ENCODE peak calls at places on chromosomes 11 and 22, in nine cellular contexts. A is hepatocyte, L is heart left ventricle, G is GM13977, O is colonic mucosa, H is thoracic aorta, K is right lobe of liver, D is brain microvascular endothelial cell, R is mammary epithelial cell. X is an unnamed sample.

GRCh38 chr11:111764621-111765020 is 1.6 kb downstream of the PPP2R1B start:
- DNase-seq in H (no peak), D (no peak), K (no peak), R (peak), L (no peak), A (no peak), G (no peak), O (no peak), X (no peak)

GRCh38 chr11:1131033-1131911 is 26.5 kb upstream of the MUC5AC start:
- DNase-seq in H (no peak), O (no peak), A (no peak), L (no peak), D (no peak), R (no peak), K (peak), G (no peak), X (no peak)

GRCh38 chr11:93361435-93361834 is 30.9 kb downstream of the DEUP1 start:
- DNase-seq in L (no peak), D (no peak), H (no peak), K (no peak), A (no peak), O (no peak), G (no peak), R (no peak), X (no peak)

GRCh38 chr11:45901646-45902045 is 5.4 kb downstream of the FREY1 start:
- DNase-seq in H (no peak), R (no peak), L (no peak), K (no peak), A (no peak), G (no peak), D (no peak), O (no peak), X (no peak)

GRCh38 chr22:32996702-32997101 is 61.5 kb downstream of the SYN3 start:
- DNase-seq in G (no peak), H (peak), A (peak), R (peak), L (peak), D (no peak), K (no peak), O (no peak), X (no peak)

GRCh38 chr11:108609681-108610080 is 16.1 kb upstream of the EXPH5 start:
- DNase-seq in R (peak), A (no peak), K (no peak), D (peak), L (no peak), H (no peak), O (no peak), G (no peak), X (no peak)

GRCh38 chr11:132084433-132084832 is 714.0 kb downstream of the NTM start:
- DNase-seq in A (no peak), R (no peak), D (no peak), K (no peak), O (no peak), G (no peak), H (no peak), L (no peak), X (no peak)

GRCh38 chr22:38080847-38081635 is 2.9 kb downstream of the SLC16A8 start:
- DNase-seq in D (no peak), L (no peak), A (peak), H (no peak), K (peak), R (no peak), G (no peak), O (peak), X (no peak)

GRCh38 chr22:36015806-36016519 is 12.7 kb downstream of the RBFOX2 start:
- DNase-seq in G (no peak), L (no peak), H (no peak), A (no peak), D (no peak), K (no peak), R (no peak), O (no peak), X (no peak)

GRCh38 chr11:101014600-101015242 is 114.9 kb downstream of the PGR start:
- DNase-seq in A (no peak), K (no peak), O (no peak), D (no peak), L (no peak), G (no peak), R (no peak), H (no peak), X (no peak)

GRCh38 chr11:95715777-95716241 is 73.8 kb downstream of the FAM76B start:
- DNase-seq in L (no peak), D (peak), A (no peak), G (no peak), H (no peak), R (peak), O (no peak), K (no peak), X (no peak)

GRCh38 chr11:116086426-116086825 is 582.2 kb upstream of the CADM1 start:
- DNase-seq in D (no peak), A (no peak), R (no peak), H (no peak), L (no peak), K (no peak), G (no peak), O (no peak), X (no peak)

GRCh38 chr11:103959279-103959930 is 77.0 kb upstream of the DDI1 start:
- DNase-seq in G (peak), R (no peak), A (no peak), D (peak), O (no peak), K (no peak), H (no peak), L (no peak), X (no peak)

GRCh38 chr11:130653838-130654601 is 205.6 kb downstream of the ADAMTS15 start:
- DNase-seq in K (peak), D (no peak), G (no peak), O (peak), L (peak), R (no peak), A (no peak), H (peak), X (no peak)

GRCh38 chr22:38758276-38758945 is 2.6 kb upstream of the SUN2 start:
- DNase-seq in D (no peak), R (no peak), A (no peak), L (no peak), K (no peak), G (peak), H (no peak), O (no peak), X (no peak)

GRCh38 chr11:68402355-68403031 is 58.1 kb upstream of the PPP6R3 start:
- DNase-seq in L (no peak), H (no peak), O (no peak), G (no peak), A (no peak), K (peak), D (no peak), R (no peak), X (no peak)
- TF ChIP-seq CTCF in L (no peak), H (no peak), O (no peak), G (peak), A (no peak), K (no peak), D (no peak), R (no peak), X (no peak)

GRCh38 chr11:59281177-59281576 is 68.5 kb upstream of the MPEG1 start:
- DNase-seq in O (no peak), H (no peak), L (no peak), K (no peak), A (no peak), G (no peak), R (no peak), D (no peak), X (no peak)
- TF ChIP-seq CTCF in O (no peak), H (no peak), L (no peak), K (no peak), A (no peak), G (no peak), R (no peak), D (no peak), X (peak)

DNA sequence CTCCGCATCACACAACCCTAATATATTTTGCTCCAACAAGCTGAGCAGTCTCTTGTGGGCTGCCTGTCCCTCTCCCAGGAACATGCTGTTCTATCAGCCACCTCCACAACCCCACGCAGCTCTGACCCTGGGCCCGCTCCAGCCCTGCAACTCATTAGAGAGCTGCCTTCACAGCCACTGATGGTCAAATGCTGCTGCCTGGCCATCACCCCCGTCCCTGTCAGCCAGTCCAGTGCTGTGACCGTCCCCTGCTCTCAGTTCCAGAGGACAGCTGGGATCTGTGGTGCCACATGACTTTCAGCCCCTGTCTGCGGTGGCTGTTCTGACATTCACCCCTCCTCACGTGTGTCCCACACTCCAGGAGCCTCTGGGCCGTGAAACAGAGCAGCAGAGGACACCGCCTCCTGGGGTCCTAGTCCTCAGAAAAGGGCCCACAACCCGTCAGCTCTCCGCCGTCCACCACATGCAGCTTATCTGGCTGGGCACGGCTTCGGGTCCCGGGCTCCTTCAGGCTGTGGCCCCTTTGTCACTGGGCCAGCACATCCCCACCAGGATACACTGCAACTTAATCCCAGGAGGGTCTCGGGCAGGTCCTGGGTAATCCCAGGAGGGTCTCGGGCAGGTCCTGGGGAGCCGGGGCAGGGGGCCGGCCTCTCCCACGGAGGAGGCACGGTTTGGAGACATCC is 14.9 kb downstream of the CRELD2 start:
- DNase-seq in G (no peak), D (no peak), H (no peak), A (peak), K (peak), O (no peak), R (no peak), L (peak), X (no peak)
- TF ChIP-seq CTCF in G (no peak), D (no peak), H (no peak), A (no peak), K (no peak), O (no peak), R (no peak), L (no peak), X (no peak)

GRCh38 chr22:31995046-31995445 is 48.0 kb upstream of the SLC5A1 start:
- DNase-seq in O (no peak), D (no peak), L (no peak), K (no peak), A (no peak), H (no peak), G (no peak), R (no peak), X (no peak)
- TF ChIP-seq CTCF in O (no peak), D (peak), L (no peak), K (no peak), A (no peak), H (no peak), G (no peak), R (no peak), X (no peak)

GRCh38 chr22:30865656-30866055 is 102.9 kb downstream of the MORC2 start:
- DNase-seq in H (no peak), R (no peak), G (no peak), D (no peak), O (no peak), A (no peak), L (no peak), K (no peak), X (no peak)

GRCh38 chr22:30861131-30861530 is 107.4 kb downstream of the MORC2 start:
- DNase-seq in L (no peak), H (no peak), D (no peak), O (no peak), G (peak), R (no peak), K (no peak), A (peak), X (no peak)

GRCh38 chr22:30864441-30865420 is 103.8 kb downstream of the MORC2 start:
- DNase-seq in R (no peak), O (no peak), A (peak), H (no peak), K (no peak), L (no peak), D (no peak), G (no peak), X (no peak)

GRCh38 chr22:30861688-30862552 is 106.7 kb downstream of the MORC2 start:
- DNase-seq in A (peak), O (no peak), H (no peak), R (no peak), G (peak), L (no peak), D (no peak), K (no peak), X (no peak)

GRCh38 chr22:30863161-30863833 is 105.3 kb downstream of the MORC2 start:
- DNase-seq in L (no peak), A (peak), R (no peak), G (no peak), D (no peak), K (no peak), H (no peak), O (no peak), X (no peak)
- TF ChIP-seq CTCF in L (no peak), A (no peak), R (no peak), G (no peak), D (peak), K (no peak), H (no peak), O (no peak), X (no peak)

DNA sequence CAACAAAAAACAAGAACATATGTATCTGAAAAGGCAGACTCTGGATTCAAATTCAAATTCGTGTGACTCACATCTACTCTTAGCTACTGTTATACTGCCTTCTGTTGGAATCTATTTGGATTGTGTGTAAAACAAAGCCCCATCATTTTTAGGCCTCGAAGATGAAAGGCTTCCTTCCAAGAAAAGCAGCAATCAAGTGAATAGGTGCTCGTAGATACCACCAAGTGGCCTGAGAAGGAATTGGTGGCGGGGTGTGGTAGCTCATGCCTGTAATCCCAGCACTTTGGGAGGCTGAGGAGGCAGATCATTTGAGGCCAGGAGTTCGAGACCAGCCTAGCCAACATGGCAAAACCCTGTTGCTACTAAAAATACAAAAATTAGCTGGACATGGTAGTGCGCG is 4.2 kb downstream of the GRAMD1B start:
- DNase-seq in A (no peak), O (no peak), H (no peak), D (no peak), R (no peak), G (peak), L (no peak), K (no peak), X (no peak)
- TF ChIP-seq CTCF in A (peak), O (peak), H (no peak), D (peak), R (no peak), G (peak), L (no peak), K (no peak), X (no peak)

GRCh38 chr11:124801636-124802312 is 1.6 kb upstream of the MSANTD2 start:
- DNase-seq in R (no peak), O (no peak), G (no peak), A (no peak), L (no peak), K (no peak), D (no peak), H (no peak), X (no peak)
- TF ChIP-seq CTCF in R (no peak), O (no peak), G (no peak), A (no peak), L (no peak), K (no peak), D (no peak), H (no peak), X (no peak)

X was measured in CD14-positive monocyte.